ENCODE peak calls at places on chromosomes 7 and 10, in seven cellular contexts. One of them, this sample, is unnamed. For H3K4me1, the result is how much of the 10 kb centered on the place peaks cover.

GRCh38 chr7:120060283-120060682 is 212.7 kb upstream of the KCND2 start:
- DNase-seq in hepatocyte: no peak
- DNase-seq in neuronal stem cell: no peak
- DNase-seq in HAP-1: no peak
- DNase-seq in left ventricle myocardium inferior: no peak
- DNase-seq in tibial nerve: no peak
- DNase-seq in effector memory CD4-positive, alpha-beta T cell: no peak
- DNase-seq in this sample: no peak

GRCh38 chr10:19702215-19702614 is 114.0 kb upstream of the PLXDC2 start:
- DNase-seq in HAP-1: no peak
- DNase-seq in neuronal stem cell: no peak
- DNase-seq in left ventricle myocardium inferior: no peak
- DNase-seq in effector memory CD4-positive, alpha-beta T cell: no peak
- DNase-seq in hepatocyte: no peak
- DNase-seq in tibial nerve: no peak
- DNase-seq in this sample: no peak

GRCh38 chr10:78028438-78029293 is 649 bp downstream of the POLR3A start:
- DNase-seq in tibial nerve: no peak
- DNase-seq in effector memory CD4-positive, alpha-beta T cell: peak
- DNase-seq in HAP-1: no peak
- DNase-seq in left ventricle myocardium inferior: no peak
- DNase-seq in hepatocyte: peak
- DNase-seq in neuronal stem cell: peak
- DNase-seq in this sample: no peak

GRCh38 chr10:29649561-29650551 is 15.1 kb upstream of the SVIL start:
- DNase-seq in hepatocyte: no peak
- DNase-seq in HAP-1: no peak
- DNase-seq in left ventricle myocardium inferior: no peak
- DNase-seq in neuronal stem cell: no peak
- DNase-seq in effector memory CD4-positive, alpha-beta T cell: no peak
- DNase-seq in tibial nerve: no peak
- DNase-seq in this sample: no peak

GRCh38 chr10:3749597-3750351 is 35.2 kb downstream of the KLF6 start:
- DNase-seq in neuronal stem cell: no peak
- DNase-seq in effector memory CD4-positive, alpha-beta T cell: no peak
- DNase-seq in hepatocyte: peak
- DNase-seq in left ventricle myocardium inferior: peak
- DNase-seq in HAP-1: no peak
- DNase-seq in tibial nerve: no peak
- DNase-seq in this sample: no peak

GRCh38 chr7:101936612-101937231 is 119.3 kb downstream of the CUX1 start:
- DNase-seq in hepatocyte: peak
- DNase-seq in tibial nerve: no peak
- DNase-seq in left ventricle myocardium inferior: peak
- DNase-seq in neuronal stem cell: no peak
- DNase-seq in HAP-1: no peak
- DNase-seq in effector memory CD4-positive, alpha-beta T cell: no peak
- DNase-seq in this sample: peak

GRCh38 chr10:63929826-63930467 is 408.7 kb downstream of the REEP3 start:
- DNase-seq in HAP-1: peak
- DNase-seq in hepatocyte: peak
- DNase-seq in left ventricle myocardium inferior: no peak
- DNase-seq in effector memory CD4-positive, alpha-beta T cell: no peak
- DNase-seq in neuronal stem cell: no peak
- DNase-seq in tibial nerve: no peak
- DNase-seq in this sample: no peak

GRCh38 chr7:20651960-20652544 is 36.6 kb downstream of the ABCB5 start:
- DNase-seq in tibial nerve: no peak
- DNase-seq in hepatocyte: peak
- DNase-seq in effector memory CD4-positive, alpha-beta T cell: no peak
- DNase-seq in HAP-1: no peak
- DNase-seq in neuronal stem cell: no peak
- DNase-seq in left ventricle myocardium inferior: no peak
- DNase-seq in this sample: no peak

GRCh38 chr10:44004913-44005787 is 356.5 kb upstream of the ZNF32 start:
- DNase-seq in neuronal stem cell: no peak
- DNase-seq in effector memory CD4-positive, alpha-beta T cell: no peak
- DNase-seq in HAP-1: no peak
- DNase-seq in left ventricle myocardium inferior: no peak
- DNase-seq in hepatocyte: no peak
- DNase-seq in tibial nerve: no peak
- DNase-seq in this sample: no peak

GRCh38 chr7:131007439-131008330 is 273.7 kb upstream of the KLF14 start:
- DNase-seq in neuronal stem cell: peak
- DNase-seq in hepatocyte: peak
- DNase-seq in left ventricle myocardium inferior: peak
- DNase-seq in HAP-1: peak
- DNase-seq in tibial nerve: no peak
- DNase-seq in effector memory CD4-positive, alpha-beta T cell: peak
- DNase-seq in this sample: no peak

GRCh38 chr7:129368389-129368986 is 65.7 kb upstream of the STRIP2 start:
- DNase-seq in tibial nerve: no peak
- DNase-seq in hepatocyte: peak
- DNase-seq in neuronal stem cell: no peak
- DNase-seq in effector memory CD4-positive, alpha-beta T cell: no peak
- DNase-seq in HAP-1: no peak
- DNase-seq in left ventricle myocardium inferior: no peak
- DNase-seq in this sample: no peak

GRCh38 chr7:30585675-30586074 is 9.0 kb upstream of the GARS1 start:
- DNase-seq in effector memory CD4-positive, alpha-beta T cell: no peak
- DNase-seq in hepatocyte: no peak
- DNase-seq in tibial nerve: no peak
- DNase-seq in left ventricle myocardium inferior: no peak
- DNase-seq in neuronal stem cell: no peak
- DNase-seq in HAP-1: no peak
- DNase-seq in this sample: no peak

GRCh38 chr10:122140941-122141623 is 130.0 kb upstream of the BTBD16 start:
- DNase-seq in hepatocyte: peak
- DNase-seq in effector memory CD4-positive, alpha-beta T cell: no peak
- DNase-seq in neuronal stem cell: no peak
- DNase-seq in tibial nerve: peak
- DNase-seq in left ventricle myocardium inferior: peak
- DNase-seq in HAP-1: no peak
- DNase-seq in this sample: peak

GRCh38 chr10:34137955-34138354 is 677.1 kb downstream of the PARD3 start:
- DNase-seq in neuronal stem cell: no peak
- DNase-seq in HAP-1: no peak
- DNase-seq in effector memory CD4-positive, alpha-beta T cell: no peak
- DNase-seq in hepatocyte: no peak
- DNase-seq in left ventricle myocardium inferior: no peak
- DNase-seq in tibial nerve: no peak
- DNase-seq in this sample: no peak

GRCh38 chr10:24820616-24821015 is 96.9 kb upstream of the ARHGAP21 start:
- DNase-seq in tibial nerve: no peak
- DNase-seq in hepatocyte: no peak
- DNase-seq in effector memory CD4-positive, alpha-beta T cell: no peak
- DNase-seq in neuronal stem cell: no peak
- DNase-seq in left ventricle myocardium inferior: no peak
- DNase-seq in HAP-1: no peak
- DNase-seq in this sample: no peak

GRCh38 chr7:37092548-37092947 is 356.1 kb downstream of the ELMO1 start:
- DNase-seq in HAP-1: no peak
- DNase-seq in left ventricle myocardium inferior: no peak
- DNase-seq in effector memory CD4-positive, alpha-beta T cell: no peak
- DNase-seq in neuronal stem cell: no peak
- DNase-seq in tibial nerve: no peak
- DNase-seq in hepatocyte: no peak
- DNase-seq in this sample: no peak

GRCh38 chr10:8225232-8225631 is 170.7 kb downstream of the GATA3 start:
- DNase-seq in tibial nerve: no peak
- DNase-seq in hepatocyte: no peak
- DNase-seq in HAP-1: no peak
- DNase-seq in left ventricle myocardium inferior: no peak
- DNase-seq in neuronal stem cell: no peak
- DNase-seq in effector memory CD4-positive, alpha-beta T cell: no peak
- DNase-seq in this sample: no peak

GRCh38 chr10:79147796-79148451 is 79.2 kb downstream of the ZMIZ1 start:
- DNase-seq in left ventricle myocardium inferior: no peak
- DNase-seq in hepatocyte: no peak
- DNase-seq in tibial nerve: no peak
- DNase-seq in neuronal stem cell: no peak
- DNase-seq in effector memory CD4-positive, alpha-beta T cell: no peak
- DNase-seq in HAP-1: no peak
- DNase-seq in this sample: no peak
- H3K4me1 ChIP-seq in left ventricle myocardium inferior: half or more
- H3K4me1 ChIP-seq in hepatocyte: under half
- H3K4me1 ChIP-seq in tibial nerve: half or more
- H3K4me1 ChIP-seq in neuronal stem cell: under half
- H3K4me1 ChIP-seq in effector memory CD4-positive, alpha-beta T cell: half or more
- H3K4me1 ChIP-seq in HAP-1: under half
- H3K4me1 ChIP-seq in this sample: under half

DNA sequence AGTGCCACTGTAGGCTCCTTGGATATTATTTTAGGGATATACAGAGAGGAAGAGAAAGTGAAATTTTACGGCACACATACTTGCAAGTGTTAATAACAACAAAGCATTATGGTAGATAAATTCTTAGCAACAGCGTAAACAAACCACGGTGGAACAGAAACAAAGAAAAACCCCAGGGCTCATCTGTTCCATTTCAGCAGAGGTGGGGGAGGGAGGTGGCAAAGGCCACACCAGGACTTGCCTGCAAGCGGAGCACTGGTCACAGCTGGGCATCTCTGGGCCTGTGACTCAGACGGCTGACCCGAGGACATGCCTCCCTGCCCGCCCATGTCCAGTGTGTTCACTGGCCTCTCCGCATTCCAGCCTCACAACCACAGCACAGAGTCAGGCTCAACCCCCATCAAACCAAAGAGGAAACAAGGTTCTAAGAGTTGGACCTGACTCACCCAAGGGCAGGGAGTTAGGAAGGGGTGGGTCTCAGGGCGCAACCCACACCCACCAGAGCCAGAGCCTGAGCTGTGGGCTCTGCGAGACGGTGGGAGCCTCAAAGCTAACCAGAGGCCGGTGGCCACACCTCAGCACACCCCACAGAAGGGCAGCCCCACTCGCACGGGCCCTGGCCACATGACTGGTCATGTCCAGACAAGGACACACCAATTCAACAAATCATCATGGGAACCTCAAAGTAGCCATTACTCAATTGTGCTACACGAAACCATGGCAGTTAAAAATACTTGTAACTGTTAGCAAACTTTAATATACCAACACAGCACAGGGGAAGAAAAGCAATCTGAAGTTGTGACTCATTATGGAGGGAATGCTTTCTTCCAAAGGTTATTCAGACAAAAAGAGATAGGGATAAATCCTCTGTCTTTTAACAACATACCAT is 10.7 kb downstream of the ESYT2 start:
- DNase-seq in neuronal stem cell: peak
- DNase-seq in hepatocyte: peak
- DNase-seq in left ventricle myocardium inferior: peak
- DNase-seq in tibial nerve: peak
- DNase-seq in effector memory CD4-positive, alpha-beta T cell: peak
- DNase-seq in HAP-1: peak
- DNase-seq in this sample: peak
- H3K4me1 ChIP-seq in neuronal stem cell: under half
- H3K4me1 ChIP-seq in hepatocyte: half or more
- H3K4me1 ChIP-seq in left ventricle myocardium inferior: half or more
- H3K4me1 ChIP-seq in tibial nerve: half or more
- H3K4me1 ChIP-seq in effector memory CD4-positive, alpha-beta T cell: half or more
- H3K4me1 ChIP-seq in HAP-1: under half
- H3K4me1 ChIP-seq in this sample: under half

DNA sequence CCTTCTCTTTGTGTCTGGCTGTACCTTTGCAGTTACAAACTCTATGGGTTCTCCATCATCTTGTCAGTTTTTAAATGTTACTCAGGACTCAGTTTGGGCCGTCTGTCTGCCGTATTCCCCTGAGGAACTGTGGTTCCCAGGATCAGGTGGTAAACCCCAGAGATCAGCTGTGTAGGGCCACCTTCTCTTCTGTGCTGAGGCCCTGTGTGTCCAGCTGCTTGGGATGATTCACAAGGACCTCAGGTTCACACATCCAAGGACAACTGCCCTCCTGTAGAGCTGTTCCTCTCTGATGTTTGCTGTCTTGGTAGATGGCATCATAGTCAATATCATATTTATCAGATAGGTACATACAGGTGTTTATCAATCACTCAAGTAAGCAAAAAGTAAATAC is 24.5 kb downstream of the CUL1 start:
- DNase-seq in HAP-1: no peak
- DNase-seq in effector memory CD4-positive, alpha-beta T cell: no peak
- DNase-seq in tibial nerve: no peak
- DNase-seq in neuronal stem cell: no peak
- DNase-seq in left ventricle myocardium inferior: no peak
- DNase-seq in hepatocyte: no peak
- DNase-seq in this sample: no peak
- H3K4me1 ChIP-seq in HAP-1: under half
- H3K4me1 ChIP-seq in effector memory CD4-positive, alpha-beta T cell: under half
- H3K4me1 ChIP-seq in tibial nerve: under half
- H3K4me1 ChIP-seq in neuronal stem cell: under half
- H3K4me1 ChIP-seq in left ventricle myocardium inferior: half or more
- H3K4me1 ChIP-seq in hepatocyte: under half
- H3K4me1 ChIP-seq in this sample: under half

GRCh38 chr7:27138987-27139334 is 4.5 kb downstream of the HOXA5 start:
- DNase-seq in neuronal stem cell: no peak
- DNase-seq in effector memory CD4-positive, alpha-beta T cell: no peak
- DNase-seq in hepatocyte: no peak
- DNase-seq in HAP-1: no peak
- DNase-seq in left ventricle myocardium inferior: no peak
- DNase-seq in tibial nerve: no peak
- DNase-seq in this sample: no peak
- H3K4me1 ChIP-seq in neuronal stem cell: under half
- H3K4me1 ChIP-seq in effector memory CD4-positive, alpha-beta T cell: under half
- H3K4me1 ChIP-seq in hepatocyte: under half
- H3K4me1 ChIP-seq in HAP-1: under half
- H3K4me1 ChIP-seq in left ventricle myocardium inferior: under half
- H3K4me1 ChIP-seq in tibial nerve: under half
- H3K4me1 ChIP-seq in this sample: under half

GRCh38 chr10:22612316-22612715 is 102.1 kb downstream of the PIP4K2A start:
- DNase-seq in hepatocyte: no peak
- DNase-seq in HAP-1: no peak
- DNase-seq in effector memory CD4-positive, alpha-beta T cell: no peak
- DNase-seq in left ventricle myocardium inferior: no peak
- DNase-seq in tibial nerve: no peak
- DNase-seq in neuronal stem cell: no peak
- DNase-seq in this sample: no peak

GRCh38 chr10:22613011-22613410 is 101.4 kb downstream of the PIP4K2A start:
- DNase-seq in left ventricle myocardium inferior: no peak
- DNase-seq in HAP-1: no peak
- DNase-seq in hepatocyte: no peak
- DNase-seq in tibial nerve: no peak
- DNase-seq in neuronal stem cell: no peak
- DNase-seq in effector memory CD4-positive, alpha-beta T cell: no peak
- DNase-seq in this sample: no peak

GRCh38 chr10:22611425-22612111 is 102.8 kb downstream of the PIP4K2A start:
- DNase-seq in hepatocyte: no peak
- DNase-seq in effector memory CD4-positive, alpha-beta T cell: peak
- DNase-seq in tibial nerve: no peak
- DNase-seq in neuronal stem cell: no peak
- DNase-seq in HAP-1: no peak
- DNase-seq in left ventricle myocardium inferior: no peak
- DNase-seq in this sample: no peak

GRCh38 chr10:22609719-22610118 is 104.7 kb downstream of the PIP4K2A start:
- DNase-seq in hepatocyte: no peak
- DNase-seq in neuronal stem cell: no peak
- DNase-seq in left ventricle myocardium inferior: no peak
- DNase-seq in HAP-1: no peak
- DNase-seq in tibial nerve: no peak
- DNase-seq in effector memory CD4-positive, alpha-beta T cell: no peak
- DNase-seq in this sample: no peak

DNA sequence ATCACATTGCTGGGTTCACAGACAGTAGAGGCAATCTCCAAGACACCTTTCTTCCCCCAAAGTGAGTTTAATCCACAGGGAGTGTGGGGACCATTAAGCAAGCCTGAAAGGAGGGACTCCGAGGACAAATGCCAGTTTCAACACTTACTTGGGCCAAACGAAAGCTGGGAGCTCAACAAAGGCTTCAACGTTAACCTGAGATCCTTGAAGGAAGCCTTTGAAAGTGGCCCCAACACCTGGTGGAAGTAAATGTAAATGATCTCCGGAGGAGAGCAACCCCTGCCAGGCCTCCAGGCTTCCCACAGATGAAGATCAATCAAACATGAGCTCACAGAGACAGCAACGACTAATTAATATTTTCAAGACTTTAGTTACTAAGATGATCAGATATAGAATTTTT is 103.8 kb downstream of the PIP4K2A start:
- DNase-seq in neuronal stem cell: no peak
- DNase-seq in tibial nerve: no peak
- DNase-seq in effector memory CD4-positive, alpha-beta T cell: no peak
- DNase-seq in HAP-1: no peak
- DNase-seq in hepatocyte: no peak
- DNase-seq in left ventricle myocardium inferior: no peak
- DNase-seq in this sample: no peak
- H3K4me1 ChIP-seq in neuronal stem cell: under half
- H3K4me1 ChIP-seq in tibial nerve: under half
- H3K4me1 ChIP-seq in effector memory CD4-positive, alpha-beta T cell: half or more
- H3K4me1 ChIP-seq in HAP-1: under half
- H3K4me1 ChIP-seq in hepatocyte: under half
- H3K4me1 ChIP-seq in left ventricle myocardium inferior: under half
- H3K4me1 ChIP-seq in this sample: under half

This sample was measured in ascending aorta.